ENCODE peak calls at places on chromosomes 7 and 10, in eight cellular contexts. G is pancreas; R is GM20000; C is posterior cingulate gyrus; Z is SK-N-DZ; H is GM04504; A is stimulated activated effector memory CD8-positive, alpha-beta T cell treated with anti-CD3 and anti-CD28 coated beads, Interleukin-12 subunit alpha, Interleukin-12 subunit beta, amount 100 ng/mL, for 72 hours; B is non-pigmented ciliary epithelial cell. P is an unnamed sample.

GRCh38 chr7:47217086-47217485 is 364.8 kb downstream of the TNS3 start:
- DNase-seq in G (no peak), R (no peak), C (no peak), Z (no peak), H (no peak), A (no peak), B (no peak), P (no peak)

GRCh38 chr10:87842220-87842641 is 21.1 kb downstream of the KLLN start:
- DNase-seq in G (no peak), R (no peak), C (no peak), Z (no peak), H (no peak), A (no peak), B (no peak), P (no peak)

GRCh38 chr10:96188911-96189310 is 58.8 kb downstream of the ZNF518A start:
- DNase-seq in G (no peak), R (no peak), C (no peak), Z (no peak), H (no peak), A (no peak), B (no peak), P (no peak)

GRCh38 chr7:105806592-105807266 is 69.7 kb downstream of the ATXN7L1 start:
- DNase-seq in G (no peak), R (peak), C (no peak), Z (no peak), H (no peak), A (peak), B (no peak), P (no peak)

GRCh38 chr7:135557455-135558336 is at the start of gene NUP205:
- DNase-seq in G (peak), R (peak), C (peak), Z (peak), H (peak), A (peak), B (peak), P (no peak)

GRCh38 chr7:132009778-132010177 is 453.4 kb upstream of the PODXL start:
- DNase-seq in G (no peak), R (no peak), C (no peak), Z (no peak), H (peak), A (no peak), B (no peak), P (no peak)

GRCh38 chr10:22894714-22895113 is 33.1 kb upstream of the ARMC3 start:
- DNase-seq in G (no peak), R (no peak), C (no peak), Z (no peak), H (no peak), A (no peak), B (no peak), P (no peak)

GRCh38 chr7:154765118-154765517 is 237.8 kb downstream of the PAXIP1 start:
- DNase-seq in G (no peak), R (no peak), C (no peak), Z (no peak), H (no peak), A (no peak), B (no peak), P (no peak)

GRCh38 chr7:17986826-17987225 is 40.8 kb downstream of the PRPS1L1 start:
- DNase-seq in G (no peak), R (no peak), C (no peak), Z (no peak), H (peak), A (no peak), B (peak), P (no peak)

GRCh38 chr7:99997545-99998137 is 17.8 kb upstream of the ZKSCAN1 start:
- DNase-seq in G (peak), R (peak), C (no peak), Z (peak), H (no peak), A (peak), B (no peak), P (no peak)

GRCh38 chr10:32253300-32253699 is 93.7 kb downstream of the EPC1 start:
- DNase-seq in G (no peak), R (no peak), C (no peak), Z (no peak), H (no peak), A (peak), B (no peak), P (no peak)

GRCh38 chr10:69696073-69696731 is 66.2 kb downstream of the FAM241B start:
- DNase-seq in G (no peak), R (peak), C (no peak), Z (no peak), H (peak), A (no peak), B (peak), P (peak)

GRCh38 chr7:102153586-102153948 is 133.1 kb upstream of the SH2B2 start:
- DNase-seq in G (no peak), R (no peak), C (no peak), Z (no peak), H (no peak), A (no peak), B (no peak), P (no peak)

GRCh38 chr10:93465806-93466675 is 16.1 kb downstream of the MYOF start:
- DNase-seq in G (peak), R (no peak), C (no peak), Z (no peak), H (peak), A (no peak), B (peak), P (no peak)

GRCh38 chr10:9305018-9305655 is 1250.6 kb downstream of the GATA3 start:
- DNase-seq in G (no peak), R (no peak), C (no peak), Z (peak), H (no peak), A (no peak), B (no peak), P (no peak)

GRCh38 chr10:24695452-24695851 is 28.2 kb downstream of the ARHGAP21 start:
- DNase-seq in G (no peak), R (no peak), C (no peak), Z (no peak), H (no peak), A (no peak), B (no peak), P (no peak)

GRCh38 chr10:74771054-74771453 is 55.3 kb upstream of the KAT6B start:
- DNase-seq in G (no peak), R (no peak), C (no peak), Z (no peak), H (no peak), A (no peak), B (no peak), P (no peak)

GRCh38 chr7:102064361-102065025 is 222.2 kb upstream of the SH2B2 start:
- DNase-seq in G (no peak), R (no peak), C (no peak), Z (no peak), H (no peak), A (no peak), B (no peak), P (no peak)

GRCh38 chr7:106757846-106758245 is 96.9 kb upstream of the CCDC71L start:
- DNase-seq in G (no peak), R (no peak), C (no peak), Z (no peak), H (peak), A (no peak), B (no peak), P (no peak)

GRCh38 chr10:121379025-121379424 is 219.2 kb downstream of the FGFR2 start:
- DNase-seq in G (no peak), R (no peak), C (no peak), Z (peak), H (no peak), A (no peak), B (no peak), P (no peak)

GRCh38 chr10:123852411-123852951 is 39.1 kb downstream of the CPXM2 start:
- DNase-seq in G (no peak), R (no peak), C (no peak), Z (no peak), H (no peak), A (no peak), B (no peak), P (no peak)

GRCh38 chr7:140541176-140541512 is 61.8 kb upstream of the MKRN1 start:
- DNase-seq in G (no peak), R (no peak), C (no peak), Z (no peak), H (no peak), A (no peak), B (no peak), P (no peak)